ENCODE peak calls at places on chromosomes 6 and 20, in eight cellular contexts. One of them, this sample, is unnamed. For H3K27me3, the result is how much of the 10 kb centered on the place peaks cover.

GRCh38 chr20:32807706-32808105 is 12.0 kb upstream of the MAPRE1 start:
- DNase-seq in colonic mucosa: no peak
- DNase-seq in gastrocnemius medialis: no peak
- DNase-seq in upper lobe of left lung: peak
- DNase-seq in PC-3: no peak
- DNase-seq in fibroblast of lung: no peak
- DNase-seq in uterus: no peak
- DNase-seq in MM.1S: no peak
- DNase-seq in this sample: no peak

GRCh38 chr20:44810061-44810390 is 320 bp downstream of the RIMS4 start:
- DNase-seq in colonic mucosa: no peak
- DNase-seq in gastrocnemius medialis: no peak
- DNase-seq in upper lobe of left lung: peak
- DNase-seq in PC-3: no peak
- DNase-seq in fibroblast of lung: no peak
- DNase-seq in uterus: no peak
- DNase-seq in MM.1S: no peak
- DNase-seq in this sample: no peak

GRCh38 chr6:33313105-33313708 is 671 bp downstream of the TAPBP start:
- DNase-seq in colonic mucosa: no peak
- DNase-seq in gastrocnemius medialis: no peak
- DNase-seq in upper lobe of left lung: peak
- DNase-seq in PC-3: no peak
- DNase-seq in fibroblast of lung: peak
- DNase-seq in uterus: no peak
- DNase-seq in MM.1S: peak
- DNase-seq in this sample: peak

GRCh38 chr6:32203435-32204267 is 11.2 kb upstream of the GPSM3 start:
- DNase-seq in colonic mucosa: no peak
- DNase-seq in gastrocnemius medialis: no peak
- DNase-seq in upper lobe of left lung: no peak
- DNase-seq in PC-3: no peak
- DNase-seq in fibroblast of lung: no peak
- DNase-seq in uterus: no peak
- DNase-seq in MM.1S: no peak
- DNase-seq in this sample: peak

GRCh38 chr20:58982406-58983114 is 1.5 kb downstream of the NELFCD start:
- DNase-seq in colonic mucosa: no peak
- DNase-seq in gastrocnemius medialis: no peak
- DNase-seq in upper lobe of left lung: no peak
- DNase-seq in PC-3: no peak
- DNase-seq in fibroblast of lung: no peak
- DNase-seq in uterus: no peak
- DNase-seq in MM.1S: no peak
- DNase-seq in this sample: no peak

GRCh38 chr6:56073315-56073714 is 174.1 kb downstream of the COL21A1 start:
- DNase-seq in colonic mucosa: no peak
- DNase-seq in gastrocnemius medialis: no peak
- DNase-seq in upper lobe of left lung: no peak
- DNase-seq in PC-3: no peak
- DNase-seq in fibroblast of lung: no peak
- DNase-seq in uterus: no peak
- DNase-seq in MM.1S: no peak
- DNase-seq in this sample: peak

GRCh38 chr20:62694868-62695267 is 13.8 kb upstream of the NTSR1 start:
- DNase-seq in colonic mucosa: no peak
- DNase-seq in gastrocnemius medialis: no peak
- DNase-seq in upper lobe of left lung: peak
- DNase-seq in PC-3: no peak
- DNase-seq in fibroblast of lung: no peak
- DNase-seq in uterus: no peak
- DNase-seq in MM.1S: no peak
- DNase-seq in this sample: no peak

GRCh38 chr6:154358019-154358545 is 1.5 kb upstream of the IPCEF1 start:
- DNase-seq in colonic mucosa: no peak
- DNase-seq in gastrocnemius medialis: no peak
- DNase-seq in upper lobe of left lung: no peak
- DNase-seq in PC-3: no peak
- DNase-seq in fibroblast of lung: no peak
- DNase-seq in uterus: no peak
- DNase-seq in MM.1S: no peak
- DNase-seq in this sample: no peak

GRCh38 chr6:140970485-140970884 is 1162.2 kb upstream of the GJE1 start:
- DNase-seq in colonic mucosa: no peak
- DNase-seq in gastrocnemius medialis: no peak
- DNase-seq in upper lobe of left lung: no peak
- DNase-seq in PC-3: no peak
- DNase-seq in fibroblast of lung: no peak
- DNase-seq in uterus: no peak
- DNase-seq in MM.1S: no peak
- DNase-seq in this sample: no peak

GRCh38 chr6:147820520-147820919 is 312.0 kb downstream of the SAMD5 start:
- DNase-seq in colonic mucosa: no peak
- DNase-seq in gastrocnemius medialis: no peak
- DNase-seq in upper lobe of left lung: no peak
- DNase-seq in PC-3: no peak
- DNase-seq in fibroblast of lung: no peak
- DNase-seq in uterus: no peak
- DNase-seq in MM.1S: no peak
- DNase-seq in this sample: no peak

GRCh38 chr6:359261-360035 is 32.1 kb upstream of the IRF4 start:
- DNase-seq in colonic mucosa: no peak
- DNase-seq in gastrocnemius medialis: no peak
- DNase-seq in upper lobe of left lung: peak
- DNase-seq in PC-3: no peak
- DNase-seq in fibroblast of lung: no peak
- DNase-seq in uterus: no peak
- DNase-seq in MM.1S: no peak
- DNase-seq in this sample: no peak

GRCh38 chr20:18020931-18021330 is 36.8 kb downstream of the OVOL2 start:
- DNase-seq in colonic mucosa: no peak
- DNase-seq in gastrocnemius medialis: no peak
- DNase-seq in upper lobe of left lung: no peak
- DNase-seq in PC-3: no peak
- DNase-seq in fibroblast of lung: no peak
- DNase-seq in uterus: no peak
- DNase-seq in MM.1S: no peak
- DNase-seq in this sample: no peak

GRCh38 chr6:125658125-125658524 is 91.3 kb upstream of the HEY2 start:
- DNase-seq in colonic mucosa: no peak
- DNase-seq in gastrocnemius medialis: no peak
- DNase-seq in upper lobe of left lung: no peak
- DNase-seq in PC-3: no peak
- DNase-seq in fibroblast of lung: no peak
- DNase-seq in uterus: no peak
- DNase-seq in MM.1S: no peak
- DNase-seq in this sample: no peak

GRCh38 chr6:163828038-163828790 is 413.7 kb downstream of the QKI start:
- DNase-seq in colonic mucosa: no peak
- DNase-seq in gastrocnemius medialis: peak
- DNase-seq in upper lobe of left lung: peak
- DNase-seq in PC-3: no peak
- DNase-seq in fibroblast of lung: peak
- DNase-seq in uterus: no peak
- DNase-seq in MM.1S: no peak
- DNase-seq in this sample: peak

GRCh38 chr20:32378461-32378860 is 20.3 kb downstream of the ASXL1 start:
- DNase-seq in colonic mucosa: no peak
- DNase-seq in gastrocnemius medialis: no peak
- DNase-seq in upper lobe of left lung: no peak
- DNase-seq in PC-3: no peak
- DNase-seq in fibroblast of lung: no peak
- DNase-seq in uterus: no peak
- DNase-seq in MM.1S: no peak
- DNase-seq in this sample: no peak

GRCh38 chr20:58642465-58642864 is 8.6 kb upstream of the STX16 start:
- DNase-seq in colonic mucosa: no peak
- DNase-seq in gastrocnemius medialis: no peak
- DNase-seq in upper lobe of left lung: no peak
- DNase-seq in PC-3: no peak
- DNase-seq in fibroblast of lung: no peak
- DNase-seq in uterus: no peak
- DNase-seq in MM.1S: no peak
- DNase-seq in this sample: peak

GRCh38 chr20:9059931-9060330 is 9.0 kb upstream of the PLCB4 start:
- DNase-seq in colonic mucosa: no peak
- DNase-seq in gastrocnemius medialis: no peak
- DNase-seq in upper lobe of left lung: no peak
- DNase-seq in PC-3: peak
- DNase-seq in fibroblast of lung: peak
- DNase-seq in uterus: no peak
- DNase-seq in MM.1S: no peak
- DNase-seq in this sample: no peak

GRCh38 chr20:13638162-13638495 is 603 bp downstream of the TASP1 start:
- DNase-seq in colonic mucosa: no peak
- DNase-seq in gastrocnemius medialis: no peak
- DNase-seq in upper lobe of left lung: no peak
- DNase-seq in PC-3: peak
- DNase-seq in fibroblast of lung: peak
- DNase-seq in uterus: no peak
- DNase-seq in MM.1S: no peak
- DNase-seq in this sample: no peak

GRCh38 chr6:36885461-36886401 is at the start of gene C6orf89:
- DNase-seq in colonic mucosa: peak
- DNase-seq in gastrocnemius medialis: peak
- DNase-seq in upper lobe of left lung: peak
- DNase-seq in PC-3: peak
- DNase-seq in fibroblast of lung: peak
- DNase-seq in uterus: peak
- DNase-seq in MM.1S: peak
- DNase-seq in this sample: peak

GRCh38 chr6:98828991-98829411 is 5.4 kb upstream of the POU3F2 start:
- DNase-seq in colonic mucosa: no peak
- DNase-seq in gastrocnemius medialis: no peak
- DNase-seq in upper lobe of left lung: no peak
- DNase-seq in PC-3: no peak
- DNase-seq in fibroblast of lung: no peak
- DNase-seq in uterus: no peak
- DNase-seq in MM.1S: no peak
- DNase-seq in this sample: no peak

GRCh38 chr6:39997101-39997635 is 62.9 kb upstream of the MOCS1 start:
- DNase-seq in colonic mucosa: no peak
- DNase-seq in gastrocnemius medialis: no peak
- DNase-seq in upper lobe of left lung: no peak
- DNase-seq in PC-3: no peak
- DNase-seq in fibroblast of lung: no peak
- DNase-seq in uterus: no peak
- DNase-seq in MM.1S: no peak
- DNase-seq in this sample: no peak

DNA sequence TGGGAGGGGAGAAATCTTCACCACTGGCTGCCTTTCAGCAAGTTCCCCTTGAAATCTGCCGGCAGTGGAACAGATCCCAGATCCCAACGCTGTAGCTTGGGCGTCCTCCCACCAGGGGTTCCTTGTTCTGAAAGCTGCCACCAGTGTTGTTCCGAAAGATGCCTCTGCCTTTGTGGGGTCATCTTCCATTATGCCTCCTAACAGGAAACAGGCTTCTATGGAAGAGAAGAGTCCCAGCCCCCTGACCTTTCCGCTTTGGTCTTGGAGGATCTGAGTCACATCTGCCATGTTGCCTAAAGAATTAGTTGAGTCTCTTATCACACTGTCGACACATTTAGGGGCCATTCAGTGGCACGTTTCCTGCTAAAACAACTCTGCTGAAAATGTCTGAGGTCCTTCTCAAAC is 57.5 kb upstream of the NFATC2 start:
- DNase-seq in colonic mucosa: no peak
- DNase-seq in gastrocnemius medialis: no peak
- DNase-seq in upper lobe of left lung: no peak
- DNase-seq in PC-3: no peak
- DNase-seq in fibroblast of lung: no peak
- DNase-seq in uterus: no peak
- DNase-seq in MM.1S: no peak
- DNase-seq in this sample: no peak
- H3K27me3 ChIP-seq in colonic mucosa: under half
- H3K27me3 ChIP-seq in gastrocnemius medialis: under half
- H3K27me3 ChIP-seq in upper lobe of left lung: under half
- H3K27me3 ChIP-seq in PC-3: under half
- H3K27me3 ChIP-seq in fibroblast of lung: under half
- H3K27me3 ChIP-seq in uterus: under half
- H3K27me3 ChIP-seq in MM.1S: under half
- H3K27me3 ChIP-seq in this sample: under half

GRCh38 chr6:105983763-105984162 is 102.4 kb upstream of the PRDM1 start:
- DNase-seq in colonic mucosa: no peak
- DNase-seq in gastrocnemius medialis: no peak
- DNase-seq in upper lobe of left lung: no peak
- DNase-seq in PC-3: no peak
- DNase-seq in fibroblast of lung: no peak
- DNase-seq in uterus: no peak
- DNase-seq in MM.1S: no peak
- DNase-seq in this sample: no peak

GRCh38 chr6:105985816-105986632 is 100.1 kb upstream of the PRDM1 start:
- DNase-seq in colonic mucosa: no peak
- DNase-seq in gastrocnemius medialis: no peak
- DNase-seq in upper lobe of left lung: peak
- DNase-seq in PC-3: no peak
- DNase-seq in fibroblast of lung: peak
- DNase-seq in uterus: no peak
- DNase-seq in MM.1S: no peak
- DNase-seq in this sample: peak

GRCh38 chr6:105982761-105983600 is 103.2 kb upstream of the PRDM1 start:
- DNase-seq in colonic mucosa: peak
- DNase-seq in gastrocnemius medialis: no peak
- DNase-seq in upper lobe of left lung: no peak
- DNase-seq in PC-3: no peak
- DNase-seq in fibroblast of lung: no peak
- DNase-seq in uterus: no peak
- DNase-seq in MM.1S: no peak
- DNase-seq in this sample: no peak

GRCh38 chr6:105986998-105987397 is 99.1 kb upstream of the PRDM1 start:
- DNase-seq in colonic mucosa: no peak
- DNase-seq in gastrocnemius medialis: no peak
- DNase-seq in upper lobe of left lung: no peak
- DNase-seq in PC-3: no peak
- DNase-seq in fibroblast of lung: peak
- DNase-seq in uterus: no peak
- DNase-seq in MM.1S: no peak
- DNase-seq in this sample: no peak

GRCh38 chr6:105985098-105985815 is 100.9 kb upstream of the PRDM1 start:
- DNase-seq in colonic mucosa: peak
- DNase-seq in gastrocnemius medialis: no peak
- DNase-seq in upper lobe of left lung: no peak
- DNase-seq in PC-3: no peak
- DNase-seq in fibroblast of lung: peak
- DNase-seq in uterus: no peak
- DNase-seq in MM.1S: no peak
- DNase-seq in this sample: no peak
- H3K27me3 ChIP-seq in colonic mucosa: under half
- H3K27me3 ChIP-seq in gastrocnemius medialis: under half
- H3K27me3 ChIP-seq in upper lobe of left lung: under half
- H3K27me3 ChIP-seq in PC-3: under half
- H3K27me3 ChIP-seq in fibroblast of lung: under half
- H3K27me3 ChIP-seq in uterus: under half
- H3K27me3 ChIP-seq in MM.1S: under half
- H3K27me3 ChIP-seq in this sample: under half

GRCh38 chr20:2026514-2026913 is 32.7 kb upstream of the PDYN start:
- DNase-seq in colonic mucosa: no peak
- DNase-seq in gastrocnemius medialis: no peak
- DNase-seq in upper lobe of left lung: no peak
- DNase-seq in PC-3: no peak
- DNase-seq in fibroblast of lung: no peak
- DNase-seq in uterus: no peak
- DNase-seq in MM.1S: no peak
- DNase-seq in this sample: no peak
- H3K27me3 ChIP-seq in colonic mucosa: under half
- H3K27me3 ChIP-seq in gastrocnemius medialis: under half
- H3K27me3 ChIP-seq in upper lobe of left lung: under half
- H3K27me3 ChIP-seq in PC-3: half or more
- H3K27me3 ChIP-seq in fibroblast of lung: under half
- H3K27me3 ChIP-seq in uterus: under half
- H3K27me3 ChIP-seq in MM.1S: under half
- H3K27me3 ChIP-seq in this sample: under half

GRCh38 chr20:35307666-35308653 is 15.7 kb upstream of the FAM83C start:
- DNase-seq in colonic mucosa: no peak
- DNase-seq in gastrocnemius medialis: peak
- DNase-seq in upper lobe of left lung: peak
- DNase-seq in PC-3: peak
- DNase-seq in fibroblast of lung: peak
- DNase-seq in uterus: no peak
- DNase-seq in MM.1S: no peak
- DNase-seq in this sample: peak
- H3K27me3 ChIP-seq in colonic mucosa: under half
- H3K27me3 ChIP-seq in gastrocnemius medialis: under half
- H3K27me3 ChIP-seq in upper lobe of left lung: under half
- H3K27me3 ChIP-seq in PC-3: under half
- H3K27me3 ChIP-seq in fibroblast of lung: under half
- H3K27me3 ChIP-seq in uterus: under half
- H3K27me3 ChIP-seq in MM.1S: under half
- H3K27me3 ChIP-seq in this sample: under half

This sample was measured in tibial artery.